ENCODE peak calls at places on chromosomes 12 and 14, in ten cellular contexts. A is NCI-H2029, Y is NCI-H1930, C is pons, D is AG04450, H is NCI-H187, T is ovary, N is OCI-LY7, E is HuH-7.5, V is substantia nigra. F is an unnamed sample.

GRCh38 chr14:33163109-33163508 is 224.4 kb downstream of the NPAS3 start:
- DNase-seq in A (no peak), Y (no peak), C (no peak), D (no peak), H (no peak), T (no peak), N (peak), E (no peak), V (no peak), F (no peak)

GRCh38 chr12:14576896-14577295 is 9.2 kb upstream of the PLBD1 start:
- DNase-seq in A (no peak), Y (no peak), C (no peak), D (no peak), H (no peak), T (no peak), N (peak), E (no peak), V (no peak), F (no peak)

GRCh38 chr14:50335989-50336391 is 23.9 kb downstream of the DMAC2L start:
- DNase-seq in A (peak), Y (no peak), C (no peak), D (no peak), H (no peak), T (peak), N (no peak), E (no peak), V (peak), F (no peak)

GRCh38 chr14:54488318-54488645 is 498 bp downstream of the GMFB start:
- DNase-seq in A (no peak), Y (no peak), C (peak), D (no peak), H (no peak), T (no peak), N (peak), E (no peak), V (no peak), F (no peak)

GRCh38 chr14:105076805-105077648 is 11.8 kb upstream of the GPR132 start:
- DNase-seq in A (no peak), Y (no peak), C (no peak), D (no peak), H (no peak), T (no peak), N (no peak), E (no peak), V (no peak), F (no peak)

GRCh38 chr12:112122823-112123690 is 2.3 kb upstream of the TRAFD1 start:
- DNase-seq in A (peak), Y (no peak), C (no peak), D (peak), H (no peak), T (no peak), N (no peak), E (no peak), V (no peak), F (peak)

GRCh38 chr12:56565510-56566101 is 44.0 kb downstream of the RBMS2 start:
- DNase-seq in A (peak), Y (no peak), C (peak), D (peak), H (no peak), T (peak), N (peak), E (no peak), V (no peak), F (peak)

GRCh38 chr14:38047518-38047917 is 160.2 kb upstream of the SSTR1 start:
- DNase-seq in A (peak), Y (no peak), C (no peak), D (no peak), H (no peak), T (no peak), N (no peak), E (no peak), V (no peak), F (no peak)

GRCh38 chr12:132279930-132280329 is 49.5 kb downstream of the GALNT9 start:
- DNase-seq in A (no peak), Y (no peak), C (no peak), D (no peak), H (no peak), T (no peak), N (no peak), E (no peak), V (no peak), F (no peak)

GRCh38 chr12:14892726-14893442 is 7.2 kb upstream of the MGP start:
- DNase-seq in A (no peak), Y (no peak), C (peak), D (no peak), H (no peak), T (peak), N (peak), E (no peak), V (peak), F (no peak)

GRCh38 chr12:71128191-71128590 is 29.6 kb downstream of the TSPAN8 start:
- DNase-seq in A (no peak), Y (no peak), C (no peak), D (no peak), H (no peak), T (no peak), N (no peak), E (no peak), V (no peak), F (no peak)

GRCh38 chr12:119440961-119441360 is 106.4 kb downstream of the CCDC60 start:
- DNase-seq in A (peak), Y (peak), C (no peak), D (no peak), H (no peak), T (no peak), N (no peak), E (no peak), V (no peak), F (no peak)

GRCh38 chr12:115222220-115222619 is 538.2 kb upstream of the TBX3 start:
- DNase-seq in A (no peak), Y (no peak), C (no peak), D (no peak), H (no peak), T (no peak), N (no peak), E (no peak), V (no peak), F (no peak)

GRCh38 chr12:18135086-18135485 is 45.1 kb upstream of the RERGL start:
- DNase-seq in A (no peak), Y (no peak), C (no peak), D (no peak), H (no peak), T (no peak), N (no peak), E (no peak), V (no peak), F (no peak)

GRCh38 chr12:67428431-67428830 is 159.3 kb downstream of the CAND1 start:
- DNase-seq in A (no peak), Y (no peak), C (no peak), D (no peak), H (no peak), T (no peak), N (no peak), E (no peak), V (no peak), F (no peak)

GRCh38 chr12:9793774-9794395 is 33.2 kb upstream of the CD69 start:
- DNase-seq in A (no peak), Y (no peak), C (no peak), D (no peak), H (no peak), T (no peak), N (peak), E (no peak), V (no peak), F (no peak)

GRCh38 chr12:68483592-68484373 is 126.9 kb upstream of the RAP1B start:
- DNase-seq in A (no peak), Y (no peak), C (no peak), D (no peak), H (no peak), T (no peak), N (no peak), E (no peak), V (no peak), F (no peak)

GRCh38 chr12:57735198-57735855 is 3.2 kb downstream of the AGAP2 start:
- DNase-seq in A (no peak), Y (no peak), C (no peak), D (no peak), H (no peak), T (no peak), N (no peak), E (peak), V (no peak), F (no peak)

GRCh38 chr14:96065661-96066459 is 26.7 kb downstream of the C14orf132 start:
- DNase-seq in A (no peak), Y (no peak), C (no peak), D (no peak), H (no peak), T (no peak), N (no peak), E (no peak), V (no peak), F (no peak)

GRCh38 chr14:26621807-26622560 is 24.2 kb upstream of the NOVA1 start:
- DNase-seq in A (no peak), Y (no peak), C (no peak), D (no peak), H (no peak), T (no peak), N (no peak), E (no peak), V (no peak), F (no peak)

GRCh38 chr14:80310950-80311349 is 99.6 kb upstream of the DIO2 start:
- DNase-seq in A (no peak), Y (no peak), C (no peak), D (no peak), H (no peak), T (no peak), N (no peak), E (no peak), V (no peak), F (no peak)

GRCh38 chr12:53230971-53231858 is 794 bp downstream of the RARG start:
- DNase-seq in A (no peak), Y (no peak), C (no peak), D (no peak), H (no peak), T (no peak), N (no peak), E (no peak), V (no peak), F (no peak)

GRCh38 chr12:131231194-131231980 is 277.7 kb downstream of the ADGRD1 start:
- DNase-seq in A (no peak), Y (no peak), C (no peak), D (no peak), H (no peak), T (no peak), N (no peak), E (no peak), V (no peak), F (no peak)

GRCh38 chr14:75806247-75806876 is 145.3 kb downstream of the TTLL5 start:
- DNase-seq in A (no peak), Y (no peak), C (no peak), D (no peak), H (no peak), T (no peak), N (no peak), E (no peak), V (no peak), F (no peak)

GRCh38 chr14:65732112-65732511 is 319.6 kb downstream of the FUT8 start:
- DNase-seq in A (no peak), Y (peak), C (no peak), D (no peak), H (no peak), T (no peak), N (no peak), E (no peak), V (no peak), F (no peak)

GRCh38 chr12:49609875-49610154 is 4.4 kb upstream of the FAM186B start:
- DNase-seq in A (no peak), Y (no peak), C (no peak), D (no peak), H (no peak), T (no peak), N (peak), E (no peak), V (no peak), F (no peak)

GRCh38 chr14:65006251-65006721 is 19.6 kb downstream of the FNTB start:
- DNase-seq in A (no peak), Y (no peak), C (no peak), D (no peak), H (no peak), T (no peak), N (no peak), E (no peak), V (no peak), F (no peak)

GRCh38 chr12:51889216-51890134 is 1.6 kb downstream of the ANKRD33 start:
- DNase-seq in A (no peak), Y (no peak), C (no peak), D (no peak), H (no peak), T (no peak), N (no peak), E (no peak), V (no peak), F (no peak)

GRCh38 chr12:47097276-47097896 is 17.6 kb upstream of the AMIGO2 start:
- DNase-seq in A (peak), Y (no peak), C (no peak), D (no peak), H (no peak), T (no peak), N (no peak), E (no peak), V (no peak), F (no peak)

GRCh38 chr12:112740387-112740934 is 51.1 kb upstream of the RPH3A start:
- DNase-seq in A (no peak), Y (no peak), C (no peak), D (no peak), H (no peak), T (no peak), N (no peak), E (no peak), V (no peak), F (no peak)

GRCh38 chr14:22980672-22981089 is 1.7 kb downstream of the AJUBA start:
- DNase-seq in A (no peak), Y (no peak), C (no peak), D (no peak), H (no peak), T (peak), N (no peak), E (peak), V (no peak), F (no peak)

GRCh38 chr12:120668091-120668796 is 18.7 kb upstream of the MLEC start:
- DNase-seq in A (no peak), Y (no peak), C (no peak), D (no peak), H (no peak), T (no peak), N (no peak), E (no peak), V (no peak), F (no peak)

GRCh38 chr14:87869619-87870583 is 123.1 kb downstream of the GALC start:
- DNase-seq in A (no peak), Y (no peak), C (no peak), D (peak), H (no peak), T (no peak), N (no peak), E (no peak), V (no peak), F (no peak)

GRCh38 chr14:24185015-24185414 is 3.6 kb downstream of the IPO4 start:
- DNase-seq in A (no peak), Y (no peak), C (no peak), D (no peak), H (no peak), T (no peak), N (no peak), E (no peak), V (no peak), F (no peak)

GRCh38 chr12:118065380-118065779 is 4.4 kb upstream of the WSB2 start:
- DNase-seq in A (no peak), Y (no peak), C (no peak), D (no peak), H (no peak), T (no peak), N (peak), E (no peak), V (no peak), F (no peak)

GRCh38 chr12:107491856-107492255 is 193.7 kb upstream of the PWP1 start:
- DNase-seq in A (no peak), Y (no peak), C (no peak), D (no peak), H (no peak), T (no peak), N (no peak), E (no peak), V (no peak), F (no peak)

GRCh38 chr14:68797180-68797670 is 4.4 kb upstream of the ZFP36L1 start:
- DNase-seq in A (no peak), Y (no peak), C (no peak), D (no peak), H (no peak), T (no peak), N (no peak), E (no peak), V (no peak), F (peak)

GRCh38 chr12:27651201-27651600 is 45.0 kb upstream of the REP15 start:
- DNase-seq in A (no peak), Y (no peak), C (no peak), D (no peak), H (no peak), T (no peak), N (no peak), E (no peak), V (no peak), F (no peak)

GRCh38 chr12:99110212-99110611 is 465.1 kb downstream of the APAF1 start:
- DNase-seq in A (no peak), Y (no peak), C (no peak), D (no peak), H (no peak), T (no peak), N (no peak), E (no peak), V (no peak), F (no peak)

F was measured in left lobe of liver.